ENCODE peak calls at places on chromosome 5, in ten cellular contexts. A is fibroblast of villous mesenchyme; W is fibroblast of pulmonary artery; I is GM12865; D is adrenal gland; R is OCI-LY7; P is iPS DF 6.9; B is CD8-positive, alpha-beta T cell; U is pancreas; L is tibial nerve. J is an unnamed sample.

GRCh38 chr5:146877178-146877681 is 1.3 kb downstream of the PPP2R2B start:
- DNase-seq in A (no peak), W (no peak), I (no peak), D (no peak), R (no peak), P (no peak), B (peak), U (no peak), L (no peak), J (no peak)

GRCh38 chr5:61280766-61281427 is 51.2 kb upstream of the ZSWIM6 start:
- DNase-seq in A (no peak), W (no peak), I (no peak), D (no peak), R (no peak), P (no peak), B (no peak), U (peak), L (no peak), J (no peak)

GRCh38 chr5:40678021-40678939 is 1.4 kb upstream of the PTGER4 start:
- DNase-seq in A (no peak), W (no peak), I (peak), D (no peak), R (no peak), P (no peak), B (no peak), U (no peak), L (no peak), J (no peak)

GRCh38 chr5:54876-55569 is 36.9 kb upstream of the PLEKHG4B start:
- DNase-seq in A (no peak), W (no peak), I (no peak), D (no peak), R (no peak), P (no peak), B (no peak), U (peak), L (no peak), J (no peak)

GRCh38 chr5:78211052-78211451 is 83.4 kb downstream of the AP3B1 start:
- DNase-seq in A (no peak), W (no peak), I (no peak), D (no peak), R (no peak), P (no peak), B (no peak), U (no peak), L (no peak), J (no peak)

GRCh38 chr5:1522601-1523479 is 920 bp downstream of the LPCAT1 start:
- DNase-seq in A (peak), W (no peak), I (no peak), D (no peak), R (peak), P (no peak), B (no peak), U (peak), L (no peak), J (no peak)

GRCh38 chr5:16888694-16889124 is 47.4 kb downstream of the MYO10 start:
- DNase-seq in A (peak), W (peak), I (no peak), D (no peak), R (no peak), P (no peak), B (no peak), U (no peak), L (no peak), J (no peak)

GRCh38 chr5:151153766-151154272 is 3.8 kb downstream of the ANXA6 start:
- DNase-seq in A (peak), W (no peak), I (peak), D (no peak), R (no peak), P (no peak), B (no peak), U (no peak), L (no peak), J (no peak)

GRCh38 chr5:55714339-55714738 is 2.2 kb upstream of the SLC38A9 start:
- DNase-seq in A (no peak), W (no peak), I (no peak), D (no peak), R (no peak), P (no peak), B (no peak), U (no peak), L (no peak), J (no peak)

GRCh38 chr5:167406503-167406902 is 884.9 kb upstream of the WWC1 start:
- DNase-seq in A (no peak), W (no peak), I (no peak), D (no peak), R (no peak), P (no peak), B (no peak), U (no peak), L (no peak), J (no peak)

GRCh38 chr5:55933377-55934116 is 61.2 kb downstream of the IL6ST start:
- DNase-seq in A (peak), W (no peak), I (no peak), D (no peak), R (no peak), P (no peak), B (no peak), U (no peak), L (no peak), J (no peak)

GRCh38 chr5:132528866-132529634 is 14.3 kb downstream of the IL5 start:
- DNase-seq in A (no peak), W (no peak), I (peak), D (no peak), R (no peak), P (no peak), B (no peak), U (no peak), L (no peak), J (no peak)

GRCh38 chr5:132496631-132497487 is 6.3 kb upstream of the IRF1 start:
- DNase-seq in A (peak), W (peak), I (peak), D (peak), R (peak), P (peak), B (peak), U (peak), L (peak), J (peak)

GRCh38 chr5:141780952-141781730 is 97.1 kb downstream of the PCDH1 start:
- DNase-seq in A (no peak), W (no peak), I (peak), D (no peak), R (no peak), P (no peak), B (no peak), U (no peak), L (no peak), J (no peak)

GRCh38 chr5:169788168-169788567 is 151.1 kb downstream of the DOCK2 start:
- DNase-seq in A (no peak), W (peak), I (no peak), D (no peak), R (no peak), P (no peak), B (no peak), U (no peak), L (no peak), J (no peak)

GRCh38 chr5:84091400-84091799 is 293.3 kb downstream of the EDIL3 start:
- DNase-seq in A (no peak), W (no peak), I (peak), D (no peak), R (no peak), P (no peak), B (no peak), U (no peak), L (no peak), J (no peak)

GRCh38 chr5:140346348-140347221 is at the start of gene HBEGF:
- DNase-seq in A (peak), W (peak), I (peak), D (peak), R (peak), P (peak), B (peak), U (peak), L (peak), J (peak)

GRCh38 chr5:124651663-124652513 is 94.6 kb downstream of the ZNF608 start:
- DNase-seq in A (peak), W (peak), I (peak), D (peak), R (peak), P (no peak), B (no peak), U (peak), L (peak), J (no peak)

GRCh38 chr5:124654418-124654817 is 92.0 kb downstream of the ZNF608 start:
- DNase-seq in A (no peak), W (no peak), I (no peak), D (no peak), R (no peak), P (no peak), B (no peak), U (no peak), L (no peak), J (no peak)

GRCh38 chr5:124652892-124653441 is 93.5 kb downstream of the ZNF608 start:
- DNase-seq in A (no peak), W (no peak), I (no peak), D (no peak), R (peak), P (no peak), B (no peak), U (no peak), L (no peak), J (no peak)

GRCh38 chr5:124650960-124651662 is 95.3 kb downstream of the ZNF608 start:
- DNase-seq in A (no peak), W (peak), I (no peak), D (no peak), R (peak), P (no peak), B (no peak), U (no peak), L (no peak), J (no peak)

GRCh38 chr5:124652514-124652819 is 94.0 kb downstream of the ZNF608 start:
- DNase-seq in A (no peak), W (no peak), I (no peak), D (no peak), R (no peak), P (no peak), B (no peak), U (no peak), L (no peak), J (no peak)
- H3K4me3 ChIP-seq in A (peak), W (no peak), I (no peak), D (no peak), R (peak), P (no peak), B (no peak), U (no peak), L (peak), J (no peak)

DNA sequence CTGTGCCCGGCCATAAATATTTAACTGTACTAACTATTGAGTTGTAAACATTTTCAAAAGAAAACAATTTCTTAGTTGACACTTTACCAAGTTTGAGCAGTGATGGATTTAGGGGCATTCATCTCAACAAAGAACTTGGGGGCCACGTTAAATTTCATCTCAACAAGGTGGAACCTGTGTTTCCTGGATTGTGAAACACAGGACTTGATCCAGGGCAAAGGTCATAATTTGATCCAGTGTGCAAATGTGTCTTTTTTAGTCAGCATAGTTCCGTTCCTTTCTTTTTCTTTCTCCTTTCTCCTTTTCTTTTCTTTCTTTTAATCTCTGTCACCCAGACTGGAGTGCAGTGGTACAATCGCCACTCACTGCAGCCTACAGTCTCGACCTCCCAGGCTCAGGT is 3.1 kb downstream of the GFRA3 start:
- DNase-seq in A (no peak), W (no peak), I (no peak), D (no peak), R (no peak), P (no peak), B (no peak), U (no peak), L (no peak), J (no peak)
- H3K4me3 ChIP-seq in A (no peak), W (no peak), I (no peak), D (no peak), R (no peak), P (no peak), B (no peak), U (no peak), L (no peak), J (no peak)

GRCh38 chr5:127001621-127002296 is 28.6 kb downstream of the MARCHF3 start:
- DNase-seq in A (peak), W (peak), I (no peak), D (peak), R (no peak), P (no peak), B (no peak), U (no peak), L (no peak), J (no peak)

GRCh38 chr5:127006711-127007110 is 23.6 kb downstream of the MARCHF3 start:
- DNase-seq in A (no peak), W (peak), I (no peak), D (no peak), R (no peak), P (no peak), B (no peak), U (no peak), L (no peak), J (no peak)

GRCh38 chr5:127004721-127005120 is 25.6 kb downstream of the MARCHF3 start:
- DNase-seq in A (no peak), W (no peak), I (no peak), D (no peak), R (no peak), P (no peak), B (no peak), U (no peak), L (no peak), J (no peak)

GRCh38 chr5:127002390-127002789 is 28.0 kb downstream of the MARCHF3 start:
- DNase-seq in A (peak), W (peak), I (no peak), D (no peak), R (no peak), P (no peak), B (no peak), U (no peak), L (no peak), J (no peak)

GRCh38 chr5:127003798-127004495 is 26.4 kb downstream of the MARCHF3 start:
- DNase-seq in A (no peak), W (no peak), I (no peak), D (no peak), R (no peak), P (no peak), B (no peak), U (no peak), L (no peak), J (no peak)
- H3K4me3 ChIP-seq in A (no peak), W (no peak), I (no peak), D (no peak), R (no peak), P (no peak), B (no peak), U (no peak), L (no peak), J (no peak)

GRCh38 chr5:38660194-38660668 is 103.8 kb upstream of the LIFR start:
- DNase-seq in A (no peak), W (no peak), I (no peak), D (no peak), R (no peak), P (peak), B (no peak), U (peak), L (no peak), J (no peak)
- H3K4me3 ChIP-seq in A (no peak), W (no peak), I (no peak), D (no peak), R (no peak), P (no peak), B (no peak), U (no peak), L (no peak), J (no peak)

DNA sequence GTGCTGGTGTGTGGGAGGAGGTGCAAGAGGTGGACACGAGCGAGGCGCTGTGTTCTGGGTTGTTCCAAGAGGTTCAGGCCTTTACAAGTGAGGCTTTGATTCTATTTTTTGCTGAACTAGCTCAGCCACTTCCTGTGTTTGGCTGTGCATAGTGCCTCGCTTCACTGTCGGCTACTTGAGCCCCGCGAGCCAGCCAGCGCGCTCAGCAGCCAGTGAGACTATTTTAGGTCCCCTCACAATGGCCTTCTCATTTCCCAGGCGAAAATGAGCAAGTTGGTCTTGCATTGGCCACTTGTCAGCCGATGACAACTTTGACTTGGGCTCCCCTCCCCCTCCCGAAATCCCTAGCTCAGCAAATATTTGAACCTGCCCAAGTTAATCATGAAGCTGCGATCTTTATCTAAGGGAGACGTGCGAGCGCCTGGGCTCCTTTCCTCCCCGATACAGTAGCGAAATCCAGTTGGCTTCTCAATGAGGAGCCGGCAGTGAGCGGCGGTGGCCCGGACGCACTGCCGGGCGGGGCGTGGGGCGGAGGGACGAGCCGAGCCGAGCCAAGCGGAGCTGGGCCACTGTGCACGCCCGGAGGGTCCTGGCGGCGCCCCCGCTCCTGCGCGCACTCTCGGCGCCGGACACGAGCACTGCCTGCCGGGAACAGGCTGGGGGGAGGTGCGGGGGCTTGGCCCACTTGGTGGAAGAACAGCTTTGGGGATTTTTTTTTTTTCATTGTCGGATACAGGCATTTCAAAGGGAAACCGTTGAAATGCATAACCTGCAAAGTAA is 72.6 kb downstream of the PIK3R1 start:
- DNase-seq in A (peak), W (peak), I (peak), D (peak), R (peak), P (no peak), B (peak), U (peak), L (no peak), J (peak)
- H3K4me3 ChIP-seq in A (peak), W (peak), I (peak), D (peak), R (peak), P (peak), B (peak), U (peak), L (peak), J (peak)

GRCh38 chr5:154520861-154521453 is 42.9 kb upstream of the HAND1 start:
- DNase-seq in A (no peak), W (peak), I (no peak), D (no peak), R (peak), P (peak), B (no peak), U (no peak), L (no peak), J (no peak)
- H3K4me3 ChIP-seq in A (no peak), W (no peak), I (no peak), D (no peak), R (no peak), P (peak), B (no peak), U (no peak), L (no peak), J (no peak)

J was measured in effector memory CD4-positive, alpha-beta T cell.